ENCODE peak calls at places on chromosomes 2 and 18, in eight cellular contexts. L is DMS153, X is thoracic aorta, F is nephron progenitor cell, K is HCEC 1CT, E is kidney glomerular epithelial cell, M is caudate nucleus, I is trophoblast cell. Y is an unnamed sample.

GRCh38 chr2:74502147-74502719 is 2.8 kb upstream of the LBX2 start:
- DNase-seq in X (no peak), L (no peak), M (no peak), I (no peak), E (no peak), K (no peak), F (peak; percentile 45), Y (no peak)

GRCh38 chr18:79400591-79401381 is 5.1 kb downstream of the NFATC1 start:
- DNase-seq in E (no peak), L (no peak), X (no peak), K (no peak), I (no peak), M (no peak), F (peak; percentile 39), Y (no peak)

GRCh38 chr18:23916338-23916737 is 98.2 kb upstream of the TTC39C start:
- DNase-seq in X (no peak), K (no peak), I (no peak), M (no peak), E (no peak), L (no peak), F (no peak), Y (no peak)

GRCh38 chr2:48312126-48312525 is 217.8 kb upstream of the STON1 start:
- DNase-seq in I (peak; percentile 43), K (peak; percentile 34), L (no peak), F (no peak), E (no peak), X (no peak), M (no peak), Y (peak; percentile 5)

GRCh38 chr2:211027976-211028375 is 471.6 kb downstream of the CPS1 start:
- DNase-seq in F (no peak), E (no peak), I (no peak), K (no peak), L (no peak), M (no peak), X (no peak), Y (no peak)

GRCh38 chr2:31886700-31887099 is 124.1 kb downstream of the MEMO1 start:
- DNase-seq in L (no peak), M (no peak), E (no peak), K (peak; percentile 8), F (no peak), I (no peak), X (no peak), Y (no peak)

GRCh38 chr2:165874445-165875039 is 79.0 kb downstream of the TTC21B start:
- DNase-seq in F (no peak), K (peak; percentile 73), X (no peak), E (peak; percentile 74), L (peak; percentile 78), M (no peak), I (peak; percentile 9), Y (peak; percentile 54)

GRCh38 chr2:151526572-151527090 is 116.9 kb downstream of the RIF1 start:
- DNase-seq in E (no peak), F (no peak), M (no peak), I (no peak), L (no peak), K (no peak), X (no peak), Y (no peak)

GRCh38 chr2:36359006-36359580 is 3.5 kb downstream of the CRIM1 start:
- DNase-seq in X (no peak), M (no peak), L (no peak), I (no peak), F (no peak), E (peak; percentile 32), K (peak; percentile 67), Y (no peak)

GRCh38 chr2:85291425-85292023 is 36.3 kb downstream of the TGOLN2 start:
- DNase-seq in I (no peak), L (no peak), K (no peak), F (no peak), M (no peak), E (no peak), X (no peak), Y (no peak)